ENCODE peak calls at places on chromosomes 16 and 17, in four cellular contexts. O is NAMALWA, W is smooth muscle cell of the brain vasculature, N is cardiac muscle cell. A is an unnamed sample.

GRCh38 chr17:37493249-37494027 is 3.7 kb downstream of the DUSP14 start:
- DNase-seq in W (no peak), O (no peak), N (no peak), A (no peak)

GRCh38 chr17:76934561-76935320 is 66.5 kb downstream of the MGAT5B start:
- DNase-seq in O (no peak), W (no peak), N (no peak), A (no peak)

GRCh38 chr17:68909066-68909465 is 46.1 kb downstream of the ABCA8 start:
- DNase-seq in W (peak), N (no peak), O (peak), A (peak)

GRCh38 chr16:84673203-84673535 is 24.9 kb downstream of the KLHL36 start:
- DNase-seq in O (no peak), W (no peak), N (no peak), A (no peak)

GRCh38 chr16:54286330-54287017 is at the start of gene IRX3:
- DNase-seq in N (peak), O (no peak), W (peak), A (no peak)

GRCh38 chr17:50147841-50148225 is 2.6 kb downstream of the PPP1R9B start:
- DNase-seq in N (no peak), O (no peak), W (no peak), A (no peak)

GRCh38 chr17:17080181-17080631 is 37.9 kb downstream of the MPRIP start:
- DNase-seq in O (no peak), W (no peak), N (no peak), A (no peak)

GRCh38 chr16:52552643-52553042 is 5.7 kb upstream of the TOX3 start:
- DNase-seq in O (no peak), N (no peak), W (no peak), A (no peak)

GRCh38 chr16:57892447-57893096 is 78.4 kb downstream of the CNGB1 start:
- DNase-seq in W (no peak), O (no peak), N (no peak), A (no peak)

GRCh38 chr16:73916839-73917594 is 379.6 kb upstream of the PSMD7 start:
- DNase-seq in N (no peak), W (no peak), O (no peak), A (no peak)

GRCh38 chr16:81902025-81902424 is 109.2 kb downstream of the SDR42E1 start:
- DNase-seq in W (no peak), N (no peak), O (no peak), A (peak)

GRCh38 chr16:72072514-72073342 is 9.7 kb downstream of the HPR start:
- DNase-seq in O (no peak), N (peak), W (no peak), A (no peak)

GRCh38 chr16:22278841-22279240 is 18.4 kb upstream of the POLR3E start:
- DNase-seq in N (peak), W (no peak), O (no peak), A (no peak)

GRCh38 chr16:66800856-66801255 is 528 bp downstream of the TERB1 start:
- DNase-seq in O (no peak), N (no peak), W (no peak), A (no peak)

GRCh38 chr17:38798614-38799500 is 499 bp downstream of the PIP4K2B start:
- DNase-seq in N (no peak), O (peak), W (no peak), A (no peak)

GRCh38 chr17:54968954-54969400 is 412 bp downstream of the STXBP4 start:
- DNase-seq in W (no peak), O (no peak), N (peak), A (no peak)

GRCh38 chr17:50026046-50026675 is 29.7 kb upstream of the ITGA3 start:
- DNase-seq in O (no peak), W (no peak), N (no peak), A (no peak)

GRCh38 chr16:85718682-85719081 is 29.9 kb upstream of the GINS2 start:
- DNase-seq in O (peak), W (no peak), N (peak), A (no peak)

GRCh38 chr16:11160676-11161115 is 95.3 kb downstream of the SOCS1 start:
- DNase-seq in W (no peak), O (no peak), N (no peak), A (no peak)